ENCODE peak calls at places on chromosomes 11 and 22, in five cellular contexts. C is transverse colon, B is lower lobe of right lung, J is cardiac muscle cell, T is heart left ventricle. H is an unnamed sample.
A peak's percentile ranks its signal among the peaks of the same experiment; 100 is the strongest.

GRCh38 chr22:33221566-33221965 is 163.4 kb upstream of the SYN3 start:
- DNase-seq in J (no peak), C (no peak), B (no peak), T (no peak), H (no peak)

GRCh38 chr11:46065681-46066080 is 55.6 kb downstream of the PHF21A start:
- DNase-seq in T (no peak), B (no peak), J (no peak), C (no peak), H (no peak)

GRCh38 chr11:32466279-32466915 is 31.1 kb upstream of the WT1 start:
- DNase-seq in C (no peak), B (no peak), T (no peak), J (no peak), H (no peak)

GRCh38 chr11:59943996-59944395 is 5.8 kb downstream of the OOSP1 start:
- DNase-seq in B (no peak), J (no peak), C (no peak), T (no peak), H (no peak)

GRCh38 chr11:131889146-131889577 is 518.7 kb downstream of the NTM start:
- DNase-seq in T (no peak), C (no peak), J (peak; percentile 24), B (no peak), H (no peak)

GRCh38 chr11:86740628-86741488 is 59.5 kb upstream of the PRSS23 start:
- DNase-seq in J (peak; percentile 18), T (peak; percentile 66), C (peak; percentile 32), B (no peak), H (peak; percentile 85)

GRCh38 chr11:85863855-85864254 is 8.7 kb downstream of the CCDC83 start:
- DNase-seq in B (no peak), C (no peak), J (no peak), T (no peak), H (no peak)

GRCh38 chr11:6635082-6635932 is 16.1 kb upstream of the TPP1 start:
- DNase-seq in B (peak; percentile 56), C (peak; percentile 49), T (peak; percentile 77), J (no peak), H (no peak)

GRCh38 chr11:61688368-61689163 is 8.4 kb downstream of the DAGLA start:
- DNase-seq in J (no peak), C (peak; percentile 83), T (peak; percentile 72), B (peak; percentile 85), H (peak; percentile 93)

GRCh38 chr11:129247129-129247528 is 55.0 kb upstream of the ARHGAP32 start:
- DNase-seq in B (no peak), C (no peak), T (no peak), J (no peak), H (no peak)

DNA sequence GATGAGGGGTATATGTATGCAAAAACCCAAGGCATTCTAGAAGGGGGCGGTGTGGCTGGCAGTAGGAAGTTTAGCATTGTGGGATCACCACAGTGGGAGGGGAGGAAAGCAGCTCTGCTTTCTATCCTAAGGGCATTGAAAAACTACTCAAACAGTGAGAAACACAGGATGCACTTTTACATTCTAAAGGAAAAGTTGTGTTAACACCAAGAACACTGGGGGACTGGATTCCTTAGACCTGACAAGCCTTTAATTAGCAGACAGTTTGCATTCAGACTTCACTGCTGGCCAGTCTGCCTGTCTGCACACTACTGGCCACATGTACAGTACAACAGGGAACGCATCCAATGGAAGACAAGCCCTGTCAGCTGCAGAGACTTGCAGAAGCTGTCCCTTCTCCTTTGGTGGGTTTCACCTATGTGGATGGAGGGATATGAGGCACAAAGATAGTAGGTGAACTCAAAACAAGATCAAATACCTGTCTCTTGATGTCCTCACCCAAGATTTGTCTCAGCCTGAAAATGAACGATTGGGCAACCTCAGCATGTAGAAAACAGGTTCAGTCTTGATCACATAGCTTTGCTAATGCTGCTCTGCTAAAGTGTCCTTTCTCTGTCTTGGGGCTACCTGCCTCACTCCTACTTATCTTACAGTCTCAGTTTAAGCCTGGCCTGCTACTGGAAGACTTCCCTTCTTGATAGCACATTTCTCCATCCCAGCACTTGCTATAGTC is 64.8 kb downstream of the TENM4 start:
- DNase-seq in B (no peak), C (no peak), J (no peak), T (no peak), H (no peak)
- H3K27me3 ChIP-seq in B (no peaks in the 10 kb centered on the region), C (no peaks in the 10 kb centered on the region), J (no peaks in the 10 kb centered on the region), T (no peaks in the 10 kb centered on the region), H (no peaks in the 10 kb centered on the region)

GRCh38 chr11:12279672-12280108 is 97.7 kb upstream of the PARVA start:
- DNase-seq in B (no peak), J (no peak), C (no peak), T (no peak), H (peak; percentile 55)
- H3K27me3 ChIP-seq in B (no peaks in the 10 kb centered on the region), J (no peaks in the 10 kb centered on the region), C (no peaks in the 10 kb centered on the region), T (no peaks in the 10 kb centered on the region), H (no peaks in the 10 kb centered on the region)

GRCh38 chr22:22452996-22453686 is 55.4 kb downstream of the ZNF280B start:
- DNase-seq in J (no peak), T (no peak), B (no peak), C (no peak), H (no peak)
- H3K27me3 ChIP-seq in J (no peaks in the 10 kb centered on the region), T (peaks cover 4% of the 10 kb centered on the region), B (peaks cover 11% of the 10 kb centered on the region), C (peaks cover 24% of the 10 kb centered on the region), H (no peaks in the 10 kb centered on the region)

DNA sequence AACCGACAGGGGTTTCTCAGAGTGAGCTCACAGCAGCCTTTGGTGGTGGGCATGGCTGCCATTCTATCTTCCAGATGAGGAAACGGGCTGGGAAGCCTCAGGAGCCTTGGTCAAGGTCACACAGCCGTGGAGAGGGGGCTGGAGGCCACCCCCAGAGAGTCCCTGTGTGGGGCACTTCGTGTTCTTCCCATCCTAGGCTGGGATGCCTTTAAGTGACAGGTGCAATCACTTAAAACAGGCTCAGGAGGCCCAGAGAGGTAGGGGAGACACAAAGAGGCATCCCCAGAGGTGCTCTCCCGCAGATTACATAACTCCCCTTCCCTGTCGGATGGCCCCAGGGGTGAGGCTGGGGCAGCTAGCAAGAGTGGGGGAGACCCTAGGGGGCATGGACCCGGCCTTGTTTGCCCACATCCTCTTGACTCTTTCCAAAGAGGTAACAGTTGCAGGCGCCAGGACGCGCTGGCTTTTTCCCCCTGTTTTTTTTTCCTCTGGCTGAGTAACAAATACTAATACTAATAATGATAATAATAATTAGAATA is 17.5 kb upstream of the SHISAL1 start:
- DNase-seq in B (no peak), C (no peak), J (no peak), T (no peak), H (no peak)
- H3K27me3 ChIP-seq in B (peaks cover 53% of the 10 kb centered on the region), C (peaks cover 68% of the 10 kb centered on the region), J (peaks cover 84% of the 10 kb centered on the region), T (peaks cover 44% of the 10 kb centered on the region), H (peaks cover 7% of the 10 kb centered on the region)

GRCh38 chr11:79438631-79439429 is 2.0 kb downstream of the TENM4 start:
- DNase-seq in J (peak; percentile 34), C (peak; percentile 18), T (no peak), B (no peak), H (no peak)

GRCh38 chr11:79437274-79437980 is 3.4 kb downstream of the TENM4 start:
- DNase-seq in T (peak; percentile 71), C (peak; percentile 38), B (peak; percentile 65), J (peak; percentile 89), H (no peak)

GRCh38 chr11:79439430-79439892 is 1.4 kb downstream of the TENM4 start:
- DNase-seq in C (no peak), B (no peak), J (no peak), T (no peak), H (no peak)

GRCh38 chr11:79437981-79438630 is 2.7 kb downstream of the TENM4 start:
- DNase-seq in B (no peak), J (peak; percentile 27), C (no peak), T (peak; percentile 28), H (no peak)

DNA sequence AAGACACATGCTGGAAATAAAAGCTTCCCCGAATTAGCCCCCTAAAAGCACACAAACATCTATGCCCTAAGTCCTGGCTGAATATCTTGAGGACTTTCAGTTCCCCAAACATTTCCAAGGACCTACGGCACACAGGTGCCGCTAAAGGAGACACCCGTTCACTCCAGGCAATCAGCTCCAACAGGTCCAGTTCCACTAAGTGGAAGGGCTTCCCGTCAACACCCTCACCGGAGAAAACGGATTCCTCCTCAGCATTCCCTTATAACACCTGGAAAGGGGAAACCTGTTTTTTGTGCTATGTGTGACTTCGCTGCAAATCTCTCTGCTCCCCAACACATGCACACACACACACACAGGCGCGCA is 3.9 kb downstream of the TENM4 start:
- DNase-seq in T (no peak), J (no peak), B (no peak), C (no peak), H (no peak)
- H3K27me3 ChIP-seq in T (peaks cover 80% of the 10 kb centered on the region), J (peaks cover 39% of the 10 kb centered on the region), B (peaks cover 79% of the 10 kb centered on the region), C (peaks cover 98% of the 10 kb centered on the region), H (peaks cover 26% of the 10 kb centered on the region)

GRCh38 chr11:27717801-27718229 is 17.6 kb upstream of the BDNF start:
- DNase-seq in B (no peak), C (no peak), J (no peak), T (no peak), H (no peak)

GRCh38 chr11:27717377-27717776 is 17.1 kb upstream of the BDNF start:
- DNase-seq in T (no peak), J (no peak), B (no peak), C (no peak), H (no peak)

GRCh38 chr11:27718853-27719574 is 18.8 kb upstream of the BDNF start:
- DNase-seq in C (peak; percentile 12), T (no peak), B (no peak), J (peak; percentile 87), H (no peak)

GRCh38 chr11:27719575-27719925 is 19.3 kb upstream of the BDNF start:
- DNase-seq in T (no peak), C (no peak), J (no peak), B (no peak), H (no peak)

GRCh38 chr11:27718346-27718852 is 18.1 kb upstream of the BDNF start:
- DNase-seq in B (no peak), T (no peak), C (peak; percentile 9), J (peak; percentile 35), H (no peak)
- H3K27me3 ChIP-seq in B (peaks cover 83% of the 10 kb centered on the region), T (peaks cover 79% of the 10 kb centered on the region), C (peaks cover 98% of the 10 kb centered on the region), J (peaks cover 96% of the 10 kb centered on the region), H (peaks cover 38% of the 10 kb centered on the region)

GRCh38 chr22:37270928-37271650 is 11.2 kb upstream of the CYTH4 start:
- DNase-seq in T (no peak), J (no peak), C (no peak), B (peak; percentile 60), H (no peak)
- H3K27me3 ChIP-seq in T (no peaks in the 10 kb centered on the region), J (no peaks in the 10 kb centered on the region), C (peaks cover 21% of the 10 kb centered on the region), B (peaks cover 3% of the 10 kb centered on the region), H (no peaks in the 10 kb centered on the region)

GRCh38 chr22:27613099-27614089 is 188.2 kb downstream of the MN1 start:
- DNase-seq in C (no peak), T (no peak), J (no peak), B (no peak), H (no peak)

GRCh38 chr22:27616033-27616432 is 185.5 kb downstream of the MN1 start:
- DNase-seq in T (no peak), J (no peak), B (no peak), C (no peak), H (no peak)

GRCh38 chr22:27614291-27615007 is 187.1 kb downstream of the MN1 start:
- DNase-seq in T (no peak), C (no peak), B (no peak), J (no peak), H (no peak)

GRCh38 chr22:27617214-27617881 is 184.2 kb downstream of the MN1 start:
- DNase-seq in C (no peak), J (no peak), B (no peak), T (no peak), H (no peak)

GRCh38 chr22:27615408-27615807 is 186.1 kb downstream of the MN1 start:
- DNase-seq in B (no peak), C (no peak), T (no peak), J (no peak), H (no peak)
- H3K27me3 ChIP-seq in B (peaks cover 34% of the 10 kb centered on the region), C (peaks cover 47% of the 10 kb centered on the region), T (peaks cover 18% of the 10 kb centered on the region), J (no peaks in the 10 kb centered on the region), H (no peaks in the 10 kb centered on the region)

H was measured in right atrium auricular region.